ENCODE peak calls at places on chromosomes 7 and 10, in five cellular contexts. C is stimulated activated CD4-positive, alpha-beta T cell treated with anti-CD3 and anti-CD28 coated beads, Interleukin-2, amount 100 ng/mL, for 24 hours; F is astrocyte of the spinal cord; V is activated T-cell treated with anti-CD3 and anti-CD28 coated beads for 48 hours; L is EH. Z is an unnamed sample.

GRCh38 chr7:67251986-67252558 is 255.4 kb downstream of the TYW1 start:
- DNase-seq in C (no peak), F (no peak), V (no peak), L (no peak), Z (peak)

GRCh38 chr7:16554518-16555236 is 28.1 kb downstream of the LRRC72 start:
- DNase-seq in C (no peak), F (no peak), V (no peak), L (no peak), Z (no peak)

GRCh38 chr7:130650616-130651015 is 17.9 kb downstream of the COPG2 start:
- DNase-seq in C (no peak), F (no peak), V (no peak), L (peak), Z (no peak)

GRCh38 chr10:103069453-103070331 is 123.4 kb downstream of the NT5C2 start:
- DNase-seq in C (peak), F (peak), V (peak), L (peak), Z (peak)

GRCh38 chr7:45460379-45460778 is 113.8 kb upstream of the ADCY1 start:
- DNase-seq in C (no peak), F (no peak), V (no peak), L (no peak), Z (no peak)

GRCh38 chr7:26777383-26777782 is 87.0 kb downstream of the SKAP2 start:
- DNase-seq in C (no peak), F (no peak), V (no peak), L (no peak), Z (no peak)

GRCh38 chr10:50369931-50370330 is 118.6 kb upstream of the ASAH2 start:
- DNase-seq in C (no peak), F (no peak), V (no peak), L (peak), Z (no peak)

GRCh38 chr10:31602541-31603244 is 283.7 kb downstream of the ZEB1 start:
- DNase-seq in C (no peak), F (peak), V (no peak), L (peak), Z (peak)

GRCh38 chr7:48962821-48963505 is 38.6 kb downstream of the CDC14C start:
- DNase-seq in C (no peak), F (peak), V (no peak), L (no peak), Z (peak)

GRCh38 chr7:16743207-16743606 is 10.3 kb upstream of the TSPAN13 start:
- DNase-seq in C (no peak), F (no peak), V (no peak), L (peak), Z (peak)

GRCh38 chr10:35925511-35925910 is 283.4 kb upstream of the FZD8 start:
- DNase-seq in C (no peak), F (no peak), V (no peak), L (no peak), Z (peak)

GRCh38 chr10:96619120-96619519 is 32.3 kb upstream of the TM9SF3 start:
- DNase-seq in C (no peak), F (no peak), V (no peak), L (no peak), Z (no peak)

GRCh38 chr10:69654376-69654775 is 24.3 kb downstream of the FAM241B start:
- DNase-seq in C (no peak), F (no peak), V (no peak), L (no peak), Z (no peak)

Z was measured in A172.